ENCODE peak calls at places on chromosomes 2 and 18, in seven cellular contexts. C is H9, D is upper lobe of right lung, H is upper lobe of left lung, Y is A549, Q is stomach, F is ovary. O is an unnamed sample.

GRCh38 chr2:26574066-26574899 is 66.9 kb downstream of the CIB4 start:
- DNase-seq in C (no peak), D (no peak), H (no peak), Y (no peak), Q (no peak), F (no peak), O (no peak)

GRCh38 chr2:166419616-166419934 is 43.8 kb upstream of the SCN9A start:
- DNase-seq in C (no peak), D (no peak), H (no peak), Y (no peak), Q (no peak), F (no peak), O (no peak)

GRCh38 chr2:241542278-241542605 is 16.3 kb upstream of the BOK start:
- DNase-seq in C (no peak), D (peak), H (peak), Y (no peak), Q (no peak), F (no peak), O (no peak)

GRCh38 chr2:73762571-73762970 is 17.3 kb downstream of the DUSP11 start:
- DNase-seq in C (no peak), D (no peak), H (no peak), Y (no peak), Q (no peak), F (no peak), O (no peak)

GRCh38 chr18:48310353-48310752 is 98.8 kb downstream of the ZBTB7C start:
- DNase-seq in C (no peak), D (no peak), H (no peak), Y (no peak), Q (no peak), F (no peak), O (no peak)

GRCh38 chr2:121648611-121649401 is 456 bp downstream of the CLASP1 start:
- DNase-seq in C (peak), D (peak), H (peak), Y (peak), Q (peak), F (no peak), O (peak)

GRCh38 chr2:40087927-40088326 is 308.9 kb upstream of the THUMPD2 start:
- DNase-seq in C (no peak), D (no peak), H (no peak), Y (no peak), Q (no peak), F (no peak), O (no peak)

GRCh38 chr2:241161646-241162281 is 11.5 kb downstream of the PPP1R7 start:
- DNase-seq in C (no peak), D (no peak), H (no peak), Y (no peak), Q (peak), F (peak), O (no peak)

GRCh38 chr2:240926516-240927389 is 20.6 kb downstream of the CROCC2 start:
- DNase-seq in C (peak), D (peak), H (peak), Y (no peak), Q (peak), F (peak), O (peak)

GRCh38 chr2:167964650-167965404 is 282.6 kb downstream of the STK39 start:
- DNase-seq in C (no peak), D (no peak), H (no peak), Y (no peak), Q (no peak), F (no peak), O (no peak)

GRCh38 chr18:54043484-54044256 is 180.8 kb downstream of the MBD2 start:
- DNase-seq in C (no peak), D (no peak), H (no peak), Y (no peak), Q (no peak), F (no peak), O (no peak)
- TF ChIP-seq CTCF in C (peak), D (no peak), H (no peak), Y (no peak), Q (no peak), F (no peak), O (no peak)

GRCh38 chr2:147346142-147346541 is 498.7 kb upstream of the ACVR2A start:
- DNase-seq in C (no peak), D (no peak), H (no peak), Y (no peak), Q (no peak), F (no peak), O (no peak)
- H3K27ac ChIP-seq in C (no peak), D (no peak), H (no peak), Y (no peak), Q (no peak), F (no peak), O (no peak)

DNA sequence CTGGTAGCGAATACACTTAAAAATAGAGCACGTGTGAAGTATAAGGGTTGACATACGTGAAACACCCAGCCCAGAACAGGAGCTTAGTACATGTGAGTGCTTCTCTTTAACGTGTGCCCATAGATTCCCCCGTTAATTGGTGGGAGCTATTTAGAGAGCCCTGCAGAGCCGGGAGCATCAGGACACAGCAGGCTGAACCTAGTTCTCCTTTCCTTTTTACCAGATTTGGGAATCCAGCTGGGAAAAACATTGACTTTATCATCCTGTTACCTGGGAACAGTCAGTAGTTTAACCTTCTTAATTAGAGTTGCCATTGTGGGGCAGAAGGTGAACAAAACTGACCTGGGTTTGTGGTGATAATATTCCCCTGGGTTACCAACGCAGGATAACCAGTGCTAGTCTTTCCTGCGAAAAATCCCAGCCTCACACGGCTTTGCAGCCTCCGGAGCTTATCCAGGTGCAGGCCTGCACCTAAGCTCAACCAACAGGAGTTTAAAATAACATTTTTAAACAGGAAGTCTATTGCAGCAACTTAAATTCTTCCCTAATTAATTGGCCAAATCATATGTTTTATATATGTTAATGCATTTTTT is 78.1 kb upstream of the SPTBN1 start:
- DNase-seq in C (no peak), D (no peak), H (no peak), Y (no peak), Q (no peak), F (no peak), O (no peak)
- TF ChIP-seq CTCF in C (no peak), D (no peak), H (no peak), Y (no peak), Q (no peak), F (no peak), O (no peak)

DNA sequence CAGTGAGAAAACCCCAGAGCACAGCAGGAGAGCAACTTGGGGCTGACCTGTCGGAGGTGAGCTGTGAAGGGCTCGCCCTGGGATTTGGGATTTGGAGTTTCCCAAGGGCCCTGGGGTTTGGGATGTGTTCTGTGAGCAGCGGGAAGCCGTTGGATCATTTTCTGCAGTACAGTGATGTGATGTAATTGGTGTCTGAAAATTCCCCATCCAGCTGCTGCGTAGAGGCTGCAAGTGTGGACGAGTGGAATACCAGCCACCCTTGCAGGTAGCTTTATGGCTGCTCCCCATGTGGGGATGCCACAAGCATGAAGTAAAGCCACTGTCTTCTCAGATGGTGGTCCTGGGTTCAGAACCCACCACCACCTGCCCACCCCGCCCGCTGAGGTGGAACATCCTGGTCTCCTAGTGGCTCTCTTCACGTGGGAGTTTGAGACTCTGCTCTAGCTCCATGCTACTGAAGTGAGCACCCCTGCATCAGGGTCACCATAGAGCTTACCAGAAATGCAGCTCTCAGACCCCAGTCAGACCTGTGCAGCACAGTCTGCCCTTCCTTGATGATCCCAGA is 15.0 kb downstream of the IMPA2 start:
- DNase-seq in C (no peak), D (no peak), H (no peak), Y (no peak), Q (peak), F (no peak), O (no peak)
- H3K27ac ChIP-seq in C (no peak), D (peak), H (peak), Y (peak), Q (peak), F (no peak), O (no peak)

GRCh38 chr18:79803611-79804051 is 5.9 kb downstream of the KCNG2 start:
- DNase-seq in C (no peak), D (peak), H (no peak), Y (no peak), Q (no peak), F (no peak), O (no peak)
- TF ChIP-seq CTCF in C (no peak), D (no peak), H (no peak), Y (no peak), Q (no peak), F (no peak), O (no peak)

GRCh38 chr2:27781496-27781895 is 10.0 kb downstream of the MRPL33 start:
- DNase-seq in C (no peak), D (no peak), H (no peak), Y (no peak), Q (no peak), F (no peak), O (no peak)
- H3K27ac ChIP-seq in C (no peak), D (no peak), H (no peak), Y (no peak), Q (no peak), F (no peak), O (no peak)

GRCh38 chr2:9187620-9188214 is 18.9 kb upstream of the ASAP2 start:
- DNase-seq in C (no peak), D (no peak), H (no peak), Y (no peak), Q (no peak), F (no peak), O (no peak)
- TF ChIP-seq CTCF in C (no peak), D (no peak), H (no peak), Y (no peak), Q (no peak), F (no peak), O (no peak)

O was measured in WERI-Rb-1.